ENCODE peak calls at places on chromosomes 1 and 21, in four cellular contexts. One of them, this sample, is unnamed.

GRCh38 chr1:83857108-83857507 is 141.8 kb downstream of the TTLL7 start:
- DNase-seq in T-helper 2 cell: peak; percentile 16
- DNase-seq in activated T-helper 1 cell treated with anti-CD3 and anti-CD28 coated beads, Interleukin-12 subunit alpha, Interleukin-12 subunit beta, Interleukin-2, Interleukin-4 antibody, amounts not matched to agents 30 ng/mL and 10 ng/mL and 1 ng/mL, durations not matched to agents 14 hours and 24 hours and 36 hours: no peak
- DNase-seq in WTC11: no peak
- DNase-seq in this sample: peak; percentile 14

GRCh38 chr21:27268290-27268689 is 301.4 kb upstream of the ADAMTS5 start:
- DNase-seq in T-helper 2 cell: no peak
- DNase-seq in activated T-helper 1 cell treated with anti-CD3 and anti-CD28 coated beads, Interleukin-12 subunit alpha, Interleukin-12 subunit beta, Interleukin-2, Interleukin-4 antibody, amounts not matched to agents 30 ng/mL and 10 ng/mL and 1 ng/mL, durations not matched to agents 14 hours and 24 hours and 36 hours: no peak
- DNase-seq in WTC11: no peak
- DNase-seq in this sample: peak; percentile 23

GRCh38 chr1:2073382-2074230 is 23.4 kb downstream of the PRKCZ start:
- DNase-seq in T-helper 2 cell: no peak
- DNase-seq in activated T-helper 1 cell treated with anti-CD3 and anti-CD28 coated beads, Interleukin-12 subunit alpha, Interleukin-12 subunit beta, Interleukin-2, Interleukin-4 antibody, amounts not matched to agents 30 ng/mL and 10 ng/mL and 1 ng/mL, durations not matched to agents 14 hours and 24 hours and 36 hours: no peak
- DNase-seq in WTC11: no peak
- DNase-seq in this sample: no peak

GRCh38 chr1:214707306-214708087 is 104.5 kb downstream of the CENPF start:
- DNase-seq in T-helper 2 cell: no peak
- DNase-seq in activated T-helper 1 cell treated with anti-CD3 and anti-CD28 coated beads, Interleukin-12 subunit alpha, Interleukin-12 subunit beta, Interleukin-2, Interleukin-4 antibody, amounts not matched to agents 30 ng/mL and 10 ng/mL and 1 ng/mL, durations not matched to agents 14 hours and 24 hours and 36 hours: no peak
- DNase-seq in WTC11: no peak
- DNase-seq in this sample: no peak

GRCh38 chr1:183655562-183656075 is 2.5 kb upstream of the APOBEC4 start:
- DNase-seq in T-helper 2 cell: peak; percentile 69
- DNase-seq in activated T-helper 1 cell treated with anti-CD3 and anti-CD28 coated beads, Interleukin-12 subunit alpha, Interleukin-12 subunit beta, Interleukin-2, Interleukin-4 antibody, amounts not matched to agents 30 ng/mL and 10 ng/mL and 1 ng/mL, durations not matched to agents 14 hours and 24 hours and 36 hours: peak; percentile 52
- DNase-seq in WTC11: peak; percentile 85
- DNase-seq in this sample: peak; percentile 78

GRCh38 chr1:238558746-238559145 is 668.0 kb upstream of the ZP4 start:
- DNase-seq in T-helper 2 cell: no peak
- DNase-seq in activated T-helper 1 cell treated with anti-CD3 and anti-CD28 coated beads, Interleukin-12 subunit alpha, Interleukin-12 subunit beta, Interleukin-2, Interleukin-4 antibody, amounts not matched to agents 30 ng/mL and 10 ng/mL and 1 ng/mL, durations not matched to agents 14 hours and 24 hours and 36 hours: no peak
- DNase-seq in WTC11: no peak
- DNase-seq in this sample: no peak

GRCh38 chr1:210236840-210237409 is 4.3 kb downstream of the SERTAD4 start:
- DNase-seq in T-helper 2 cell: no peak
- DNase-seq in activated T-helper 1 cell treated with anti-CD3 and anti-CD28 coated beads, Interleukin-12 subunit alpha, Interleukin-12 subunit beta, Interleukin-2, Interleukin-4 antibody, amounts not matched to agents 30 ng/mL and 10 ng/mL and 1 ng/mL, durations not matched to agents 14 hours and 24 hours and 36 hours: no peak
- DNase-seq in WTC11: no peak
- DNase-seq in this sample: no peak

GRCh38 chr1:221921936-221922335 is 180.0 kb upstream of the DUSP10 start:
- DNase-seq in T-helper 2 cell: no peak
- DNase-seq in activated T-helper 1 cell treated with anti-CD3 and anti-CD28 coated beads, Interleukin-12 subunit alpha, Interleukin-12 subunit beta, Interleukin-2, Interleukin-4 antibody, amounts not matched to agents 30 ng/mL and 10 ng/mL and 1 ng/mL, durations not matched to agents 14 hours and 24 hours and 36 hours: no peak
- DNase-seq in WTC11: no peak
- DNase-seq in this sample: no peak

GRCh38 chr1:24337455-24337854 is 18.3 kb downstream of the GRHL3 start:
- DNase-seq in T-helper 2 cell: no peak
- DNase-seq in activated T-helper 1 cell treated with anti-CD3 and anti-CD28 coated beads, Interleukin-12 subunit alpha, Interleukin-12 subunit beta, Interleukin-2, Interleukin-4 antibody, amounts not matched to agents 30 ng/mL and 10 ng/mL and 1 ng/mL, durations not matched to agents 14 hours and 24 hours and 36 hours: no peak
- DNase-seq in WTC11: no peak
- DNase-seq in this sample: no peak

GRCh38 chr1:197811769-197812168 is 36.5 kb upstream of the DENND1B start:
- DNase-seq in T-helper 2 cell: no peak
- DNase-seq in activated T-helper 1 cell treated with anti-CD3 and anti-CD28 coated beads, Interleukin-12 subunit alpha, Interleukin-12 subunit beta, Interleukin-2, Interleukin-4 antibody, amounts not matched to agents 30 ng/mL and 10 ng/mL and 1 ng/mL, durations not matched to agents 14 hours and 24 hours and 36 hours: no peak
- DNase-seq in WTC11: no peak
- DNase-seq in this sample: no peak

GRCh38 chr1:42973304-42973703 is 14.6 kb upstream of the SLC2A1 start:
- DNase-seq in T-helper 2 cell: no peak
- DNase-seq in activated T-helper 1 cell treated with anti-CD3 and anti-CD28 coated beads, Interleukin-12 subunit alpha, Interleukin-12 subunit beta, Interleukin-2, Interleukin-4 antibody, amounts not matched to agents 30 ng/mL and 10 ng/mL and 1 ng/mL, durations not matched to agents 14 hours and 24 hours and 36 hours: no peak
- DNase-seq in WTC11: no peak
- DNase-seq in this sample: peak; percentile 65

GRCh38 chr1:238239343-238239742 is 348.6 kb upstream of the ZP4 start:
- DNase-seq in T-helper 2 cell: no peak
- DNase-seq in activated T-helper 1 cell treated with anti-CD3 and anti-CD28 coated beads, Interleukin-12 subunit alpha, Interleukin-12 subunit beta, Interleukin-2, Interleukin-4 antibody, amounts not matched to agents 30 ng/mL and 10 ng/mL and 1 ng/mL, durations not matched to agents 14 hours and 24 hours and 36 hours: no peak
- DNase-seq in WTC11: no peak
- DNase-seq in this sample: no peak

GRCh38 chr1:201153474-201154388 is 543 bp downstream of the TMEM9 start:
- DNase-seq in T-helper 2 cell: peak; percentile 12
- DNase-seq in activated T-helper 1 cell treated with anti-CD3 and anti-CD28 coated beads, Interleukin-12 subunit alpha, Interleukin-12 subunit beta, Interleukin-2, Interleukin-4 antibody, amounts not matched to agents 30 ng/mL and 10 ng/mL and 1 ng/mL, durations not matched to agents 14 hours and 24 hours and 36 hours: no peak
- DNase-seq in WTC11: no peak
- DNase-seq in this sample: no peak

GRCh38 chr1:21913763-21914162 is 23.3 kb downstream of the HSPG2 start:
- DNase-seq in T-helper 2 cell: no peak
- DNase-seq in activated T-helper 1 cell treated with anti-CD3 and anti-CD28 coated beads, Interleukin-12 subunit alpha, Interleukin-12 subunit beta, Interleukin-2, Interleukin-4 antibody, amounts not matched to agents 30 ng/mL and 10 ng/mL and 1 ng/mL, durations not matched to agents 14 hours and 24 hours and 36 hours: no peak
- DNase-seq in WTC11: no peak
- DNase-seq in this sample: no peak

GRCh38 chr1:84969489-84970250 is 27.2 kb downstream of the MCOLN2 start:
- DNase-seq in T-helper 2 cell: peak; percentile 94
- DNase-seq in activated T-helper 1 cell treated with anti-CD3 and anti-CD28 coated beads, Interleukin-12 subunit alpha, Interleukin-12 subunit beta, Interleukin-2, Interleukin-4 antibody, amounts not matched to agents 30 ng/mL and 10 ng/mL and 1 ng/mL, durations not matched to agents 14 hours and 24 hours and 36 hours: peak; percentile 14
- DNase-seq in WTC11: no peak
- DNase-seq in this sample: no peak

GRCh38 chr1:23380719-23381118 is 11.1 kb upstream of the ZNF436 start:
- DNase-seq in T-helper 2 cell: no peak
- DNase-seq in activated T-helper 1 cell treated with anti-CD3 and anti-CD28 coated beads, Interleukin-12 subunit alpha, Interleukin-12 subunit beta, Interleukin-2, Interleukin-4 antibody, amounts not matched to agents 30 ng/mL and 10 ng/mL and 1 ng/mL, durations not matched to agents 14 hours and 24 hours and 36 hours: no peak
- DNase-seq in WTC11: no peak
- DNase-seq in this sample: no peak

GRCh38 chr1:35718492-35719336 is at the start of gene C1orf216:
- DNase-seq in T-helper 2 cell: peak; percentile 84
- DNase-seq in activated T-helper 1 cell treated with anti-CD3 and anti-CD28 coated beads, Interleukin-12 subunit alpha, Interleukin-12 subunit beta, Interleukin-2, Interleukin-4 antibody, amounts not matched to agents 30 ng/mL and 10 ng/mL and 1 ng/mL, durations not matched to agents 14 hours and 24 hours and 36 hours: peak; percentile 63
- DNase-seq in WTC11: peak; percentile 65
- DNase-seq in this sample: peak; percentile 87

GRCh38 chr1:179809506-179810366 is 66.6 kb downstream of the FAM163A start:
- DNase-seq in T-helper 2 cell: peak; percentile 74
- DNase-seq in activated T-helper 1 cell treated with anti-CD3 and anti-CD28 coated beads, Interleukin-12 subunit alpha, Interleukin-12 subunit beta, Interleukin-2, Interleukin-4 antibody, amounts not matched to agents 30 ng/mL and 10 ng/mL and 1 ng/mL, durations not matched to agents 14 hours and 24 hours and 36 hours: peak; percentile 43
- DNase-seq in WTC11: peak; percentile 75
- DNase-seq in this sample: peak; percentile 63

GRCh38 chr1:115437146-115437639 is 99.1 kb upstream of the NGF start:
- DNase-seq in T-helper 2 cell: no peak
- DNase-seq in activated T-helper 1 cell treated with anti-CD3 and anti-CD28 coated beads, Interleukin-12 subunit alpha, Interleukin-12 subunit beta, Interleukin-2, Interleukin-4 antibody, amounts not matched to agents 30 ng/mL and 10 ng/mL and 1 ng/mL, durations not matched to agents 14 hours and 24 hours and 36 hours: no peak
- DNase-seq in WTC11: no peak
- DNase-seq in this sample: no peak

GRCh38 chr21:33816148-33816547 is 99.5 kb downstream of the ATP5PO start:
- DNase-seq in T-helper 2 cell: no peak
- DNase-seq in activated T-helper 1 cell treated with anti-CD3 and anti-CD28 coated beads, Interleukin-12 subunit alpha, Interleukin-12 subunit beta, Interleukin-2, Interleukin-4 antibody, amounts not matched to agents 30 ng/mL and 10 ng/mL and 1 ng/mL, durations not matched to agents 14 hours and 24 hours and 36 hours: no peak
- DNase-seq in WTC11: no peak
- DNase-seq in this sample: no peak